ENCODE peak calls at places on chromosomes 6 and 20, in six cellular contexts. One of them, this sample, is unnamed.

GRCh38 chr6:104326173-104327001 is 533.3 kb downstream of the HACE1 start:
- DNase-seq in mesendoderm: peak; percentile 92
- DNase-seq in IMR-90: no peak
- DNase-seq in neuronal stem cell: no peak
- DNase-seq in H9: no peak
- DNase-seq in mesenchymal stem cell: peak; percentile 42
- DNase-seq in this sample: no peak

GRCh38 chr6:53651764-53652401 is 13.7 kb downstream of the KLHL31 start:
- DNase-seq in mesenchymal stem cell: peak; percentile 66
- DNase-seq in neuronal stem cell: peak; percentile 61
- DNase-seq in mesendoderm: peak; percentile 90
- DNase-seq in H9: peak; percentile 88
- DNase-seq in IMR-90: peak; percentile 44
- DNase-seq in this sample: peak; percentile 83

GRCh38 chr6:105374010-105374420 is 28.9 kb downstream of the PREP start:
- DNase-seq in neuronal stem cell: no peak
- DNase-seq in mesenchymal stem cell: peak; percentile 26
- DNase-seq in H9: no peak
- DNase-seq in mesendoderm: no peak
- DNase-seq in IMR-90: peak; percentile 23
- DNase-seq in this sample: no peak

GRCh38 chr6:35736982-35737412 is at the start of gene ARMC12:
- DNase-seq in IMR-90: no peak
- DNase-seq in mesendoderm: no peak
- DNase-seq in mesenchymal stem cell: no peak
- DNase-seq in neuronal stem cell: no peak
- DNase-seq in H9: no peak
- DNase-seq in this sample: no peak

GRCh38 chr6:138115877-138116660 is 8.8 kb upstream of the PERP start:
- DNase-seq in mesendoderm: peak; percentile 75
- DNase-seq in neuronal stem cell: peak; percentile 54
- DNase-seq in mesenchymal stem cell: peak; percentile 77
- DNase-seq in IMR-90: peak; percentile 74
- DNase-seq in H9: no peak
- DNase-seq in this sample: no peak

GRCh38 chr6:81215092-81215432 is 537.4 kb downstream of the TENT5A start:
- DNase-seq in H9: peak; percentile 28
- DNase-seq in neuronal stem cell: no peak
- DNase-seq in mesenchymal stem cell: no peak
- DNase-seq in IMR-90: no peak
- DNase-seq in mesendoderm: no peak
- DNase-seq in this sample: no peak

GRCh38 chr6:161216616-161217205 is 57.1 kb downstream of the AGPAT4 start:
- DNase-seq in H9: no peak
- DNase-seq in mesenchymal stem cell: no peak
- DNase-seq in mesendoderm: no peak
- DNase-seq in IMR-90: no peak
- DNase-seq in neuronal stem cell: no peak
- DNase-seq in this sample: no peak

GRCh38 chr6:147677647-147678046 is 169.2 kb downstream of the SAMD5 start:
- DNase-seq in mesenchymal stem cell: no peak
- DNase-seq in neuronal stem cell: no peak
- DNase-seq in H9: no peak
- DNase-seq in mesendoderm: no peak
- DNase-seq in IMR-90: no peak
- DNase-seq in this sample: no peak

GRCh38 chr6:69791065-69791471 is 5.7 kb downstream of the LMBRD1 start:
- DNase-seq in IMR-90: peak; percentile 4
- DNase-seq in mesendoderm: no peak
- DNase-seq in H9: no peak
- DNase-seq in neuronal stem cell: no peak
- DNase-seq in mesenchymal stem cell: peak; percentile 11
- DNase-seq in this sample: no peak

GRCh38 chr20:23629017-23629541 is 8.7 kb downstream of the CST3 start:
- DNase-seq in H9: no peak
- DNase-seq in mesendoderm: peak; percentile 72
- DNase-seq in IMR-90: peak; percentile 69
- DNase-seq in neuronal stem cell: no peak
- DNase-seq in mesenchymal stem cell: peak; percentile 85
- DNase-seq in this sample: no peak

GRCh38 chr6:142702501-142703460 is 242.2 kb downstream of the HIVEP2 start:
- DNase-seq in mesenchymal stem cell: no peak
- DNase-seq in mesendoderm: peak; percentile 47
- DNase-seq in H9: no peak
- DNase-seq in IMR-90: no peak
- DNase-seq in neuronal stem cell: no peak
- DNase-seq in this sample: no peak

GRCh38 chr6:148997863-148998262 is 251.0 kb downstream of the UST start:
- DNase-seq in H9: no peak
- DNase-seq in neuronal stem cell: no peak
- DNase-seq in IMR-90: peak; percentile 73
- DNase-seq in mesenchymal stem cell: peak; percentile 93
- DNase-seq in mesendoderm: no peak
- DNase-seq in this sample: no peak

GRCh38 chr20:64062596-64063388 is at the start of gene TCEA2:
- DNase-seq in mesendoderm: peak; percentile 94
- DNase-seq in H9: peak; percentile 93
- DNase-seq in mesenchymal stem cell: peak; percentile 95
- DNase-seq in neuronal stem cell: peak; percentile 91
- DNase-seq in IMR-90: peak; percentile 95
- DNase-seq in this sample: no peak

GRCh38 chr6:36347635-36348034 is 10.9 kb upstream of the BNIP5 start:
- DNase-seq in IMR-90: no peak
- DNase-seq in mesendoderm: no peak
- DNase-seq in neuronal stem cell: no peak
- DNase-seq in mesenchymal stem cell: no peak
- DNase-seq in H9: no peak
- DNase-seq in this sample: no peak

GRCh38 chr6:30207619-30208295 is 5.4 kb downstream of the TRIM26 start:
- DNase-seq in IMR-90: no peak
- DNase-seq in mesenchymal stem cell: no peak
- DNase-seq in neuronal stem cell: no peak
- DNase-seq in H9: no peak
- DNase-seq in mesendoderm: peak; percentile 53
- DNase-seq in this sample: no peak

GRCh38 chr20:32767418-32768198 is 5.4 kb downstream of the DNMT3B start:
- DNase-seq in H9: no peak
- DNase-seq in neuronal stem cell: no peak
- DNase-seq in IMR-90: no peak
- DNase-seq in mesenchymal stem cell: no peak
- DNase-seq in mesendoderm: no peak
- DNase-seq in this sample: no peak

GRCh38 chr6:50927816-50928215 is 109.1 kb downstream of the TFAP2B start:
- DNase-seq in H9: no peak
- DNase-seq in mesenchymal stem cell: no peak
- DNase-seq in neuronal stem cell: no peak
- DNase-seq in IMR-90: no peak
- DNase-seq in mesendoderm: peak; percentile 3
- DNase-seq in this sample: no peak

GRCh38 chr6:148890605-148891004 is 143.8 kb downstream of the UST start:
- DNase-seq in mesenchymal stem cell: no peak
- DNase-seq in H9: no peak
- DNase-seq in neuronal stem cell: no peak
- DNase-seq in IMR-90: no peak
- DNase-seq in mesendoderm: no peak
- DNase-seq in this sample: no peak

GRCh38 chr6:165716886-165717285 is 53.8 kb upstream of the PDE10A start:
- DNase-seq in H9: no peak
- DNase-seq in IMR-90: peak; percentile 48
- DNase-seq in mesendoderm: no peak
- DNase-seq in mesenchymal stem cell: peak; percentile 12
- DNase-seq in neuronal stem cell: no peak
- DNase-seq in this sample: no peak

GRCh38 chr6:165717732-165718465 is 54.9 kb upstream of the PDE10A start:
- DNase-seq in mesendoderm: peak; percentile 28
- DNase-seq in mesenchymal stem cell: peak; percentile 61
- DNase-seq in IMR-90: peak; percentile 84
- DNase-seq in neuronal stem cell: no peak
- DNase-seq in H9: no peak
- DNase-seq in this sample: no peak

GRCh38 chr6:165721349-165721748 is 58.3 kb upstream of the PDE10A start:
- DNase-seq in neuronal stem cell: no peak
- DNase-seq in H9: no peak
- DNase-seq in mesendoderm: no peak
- DNase-seq in IMR-90: peak; percentile 44
- DNase-seq in mesenchymal stem cell: peak; percentile 14
- DNase-seq in this sample: no peak

GRCh38 chr6:165715428-165715827 is 52.4 kb upstream of the PDE10A start:
- DNase-seq in neuronal stem cell: no peak
- DNase-seq in mesendoderm: no peak
- DNase-seq in IMR-90: no peak
- DNase-seq in mesenchymal stem cell: no peak
- DNase-seq in H9: no peak
- DNase-seq in this sample: no peak

DNA sequence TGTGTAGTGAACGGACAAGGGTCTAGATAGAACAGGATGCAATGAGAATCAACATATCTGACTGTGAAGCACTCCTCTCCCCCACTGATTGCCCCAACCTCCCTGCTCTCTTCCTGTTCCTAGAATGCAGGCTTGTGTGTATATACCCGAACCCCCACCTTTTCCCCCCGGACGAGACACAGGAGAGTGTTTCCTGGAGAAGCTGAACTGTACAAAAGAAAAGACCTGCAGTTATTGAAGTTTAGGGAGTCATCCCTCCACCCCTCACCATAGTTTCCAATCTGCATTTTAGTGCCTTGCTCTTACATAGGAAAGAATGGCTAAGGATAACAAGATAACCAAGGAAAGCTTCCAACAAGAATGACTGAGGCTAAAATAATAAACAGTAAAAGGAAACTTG is 55.4 kb upstream of the PDE10A start:
- DNase-seq in IMR-90: peak; percentile 88
- DNase-seq in neuronal stem cell: no peak
- DNase-seq in H9: no peak
- DNase-seq in mesenchymal stem cell: peak; percentile 24
- DNase-seq in mesendoderm: no peak
- DNase-seq in this sample: no peak
- H2BK15ac ChIP-seq in IMR-90: peak overlapping the region; percentile 37
- H2BK15ac ChIP-seq in neuronal stem cell: no peak overlapping the region
- H2BK15ac ChIP-seq in H9: no peak overlapping the region
- H2BK15ac ChIP-seq in mesenchymal stem cell: no peak overlapping the region
- H2BK15ac ChIP-seq in mesendoderm: no peak overlapping the region
- H2BK15ac ChIP-seq in this sample: no peak overlapping the region

GRCh38 chr6:156780117-156780641 is 3.0 kb downstream of the ARID1B start:
- DNase-seq in mesenchymal stem cell: peak; percentile 92
- DNase-seq in mesendoderm: peak; percentile 90
- DNase-seq in neuronal stem cell: peak; percentile 63
- DNase-seq in H9: no peak
- DNase-seq in IMR-90: peak; percentile 96
- DNase-seq in this sample: no peak
- H2BK15ac ChIP-seq in mesenchymal stem cell: no peak overlapping the region
- H2BK15ac ChIP-seq in mesendoderm: no peak overlapping the region
- H2BK15ac ChIP-seq in neuronal stem cell: no peak overlapping the region
- H2BK15ac ChIP-seq in H9: no peak overlapping the region
- H2BK15ac ChIP-seq in IMR-90: no peak overlapping the region
- H2BK15ac ChIP-seq in this sample: no peak overlapping the region

GRCh38 chr6:65557224-65557623 is 149.8 kb downstream of the EYS start:
- DNase-seq in IMR-90: no peak
- DNase-seq in H9: no peak
- DNase-seq in mesendoderm: no peak
- DNase-seq in mesenchymal stem cell: no peak
- DNase-seq in neuronal stem cell: no peak
- DNase-seq in this sample: no peak
- H2BK15ac ChIP-seq in IMR-90: no peak overlapping the region
- H2BK15ac ChIP-seq in H9: no peak overlapping the region
- H2BK15ac ChIP-seq in mesendoderm: no peak overlapping the region
- H2BK15ac ChIP-seq in mesenchymal stem cell: peak overlapping the region; percentile 74
- H2BK15ac ChIP-seq in neuronal stem cell: no peak overlapping the region
- H2BK15ac ChIP-seq in this sample: no peak overlapping the region

GRCh38 chr6:165453395-165453794 is 144.0 kb upstream of the C6orf118 start:
- DNase-seq in neuronal stem cell: no peak
- DNase-seq in H9: no peak
- DNase-seq in mesendoderm: no peak
- DNase-seq in mesenchymal stem cell: no peak
- DNase-seq in IMR-90: no peak
- DNase-seq in this sample: no peak
- H2BK15ac ChIP-seq in neuronal stem cell: no peak overlapping the region
- H2BK15ac ChIP-seq in H9: no peak overlapping the region
- H2BK15ac ChIP-seq in mesendoderm: no peak overlapping the region
- H2BK15ac ChIP-seq in mesenchymal stem cell: no peak overlapping the region
- H2BK15ac ChIP-seq in IMR-90: no peak overlapping the region
- H2BK15ac ChIP-seq in this sample: no peak overlapping the region

GRCh38 chr6:56815436-56815835 is 139.5 kb upstream of the BEND6 start:
- DNase-seq in mesenchymal stem cell: no peak
- DNase-seq in neuronal stem cell: no peak
- DNase-seq in mesendoderm: no peak
- DNase-seq in IMR-90: no peak
- DNase-seq in H9: no peak
- DNase-seq in this sample: no peak
- H2BK15ac ChIP-seq in mesenchymal stem cell: no peak overlapping the region
- H2BK15ac ChIP-seq in neuronal stem cell: no peak overlapping the region
- H2BK15ac ChIP-seq in mesendoderm: no peak overlapping the region
- H2BK15ac ChIP-seq in IMR-90: no peak overlapping the region
- H2BK15ac ChIP-seq in H9: no peak overlapping the region
- H2BK15ac ChIP-seq in this sample: no peak overlapping the region

DNA sequence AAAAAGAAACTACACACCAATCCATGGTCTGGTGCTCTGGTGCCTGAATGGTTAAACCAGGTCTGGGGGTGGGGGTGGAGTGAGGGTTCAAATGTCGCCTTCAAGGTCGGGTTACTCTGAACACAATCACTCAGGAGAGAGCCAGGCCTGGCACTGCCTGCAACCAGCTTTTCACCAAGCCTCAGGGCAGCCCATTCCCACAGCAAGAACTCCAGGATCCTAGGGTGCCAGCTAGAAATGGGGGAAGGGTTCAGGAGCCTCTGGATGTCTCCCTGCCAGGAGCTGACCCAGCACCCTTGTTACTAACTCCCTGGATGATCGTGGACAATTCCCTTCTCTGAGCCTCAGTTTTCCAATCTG is 6.7 kb downstream of the SDC4 start:
- DNase-seq in IMR-90: no peak
- DNase-seq in neuronal stem cell: no peak
- DNase-seq in mesendoderm: no peak
- DNase-seq in H9: no peak
- DNase-seq in mesenchymal stem cell: no peak
- DNase-seq in this sample: no peak
- H2BK15ac ChIP-seq in IMR-90: peak overlapping the region; percentile 99
- H2BK15ac ChIP-seq in neuronal stem cell: no peak overlapping the region
- H2BK15ac ChIP-seq in mesendoderm: no peak overlapping the region
- H2BK15ac ChIP-seq in H9: no peak overlapping the region
- H2BK15ac ChIP-seq in mesenchymal stem cell: peak overlapping the region; percentile 8
- H2BK15ac ChIP-seq in this sample: no peak overlapping the region

GRCh38 chr20:62888406-62888805 is 26.8 kb upstream of the TCFL5 start:
- DNase-seq in neuronal stem cell: no peak
- DNase-seq in H9: no peak
- DNase-seq in mesenchymal stem cell: no peak
- DNase-seq in mesendoderm: no peak
- DNase-seq in IMR-90: no peak
- DNase-seq in this sample: no peak
- H2BK15ac ChIP-seq in neuronal stem cell: no peak overlapping the region
- H2BK15ac ChIP-seq in H9: no peak overlapping the region
- H2BK15ac ChIP-seq in mesenchymal stem cell: no peak overlapping the region
- H2BK15ac ChIP-seq in mesendoderm: no peak overlapping the region
- H2BK15ac ChIP-seq in IMR-90: no peak overlapping the region
- H2BK15ac ChIP-seq in this sample: no peak overlapping the region

This sample was measured in H1.